ENCODE peak calls at places on chromosomes 16 and 17, in eight cellular contexts. One of them, this sample, is unnamed.

GRCh38 chr16:3214904-3215600 is 19.9 kb downstream of the ZNF200 start:
- DNase-seq in fibroblast of villous mesenchyme: no peak
- DNase-seq in ovary: no peak
- DNase-seq in fibroblast of lung: peak; percentile 6
- DNase-seq in GM13977: no peak
- DNase-seq in tibial nerve: no peak
- DNase-seq in AG04449: no peak
- DNase-seq in WERI-Rb-1: no peak
- DNase-seq in this sample: no peak

GRCh38 chr17:8031261-8031661 is 7.6 kb upstream of the ALOX15B start:
- DNase-seq in fibroblast of villous mesenchyme: peak; percentile 41
- DNase-seq in ovary: no peak
- DNase-seq in fibroblast of lung: no peak
- DNase-seq in GM13977: no peak
- DNase-seq in tibial nerve: no peak
- DNase-seq in AG04449: no peak
- DNase-seq in WERI-Rb-1: no peak
- DNase-seq in this sample: no peak

GRCh38 chr16:84692451-84692850 is 7.3 kb upstream of the USP10 start:
- DNase-seq in fibroblast of villous mesenchyme: peak; percentile 45
- DNase-seq in ovary: no peak
- DNase-seq in fibroblast of lung: no peak
- DNase-seq in GM13977: no peak
- DNase-seq in tibial nerve: no peak
- DNase-seq in AG04449: no peak
- DNase-seq in WERI-Rb-1: no peak
- DNase-seq in this sample: no peak

GRCh38 chr17:47704116-47704515 is 10.2 kb downstream of the TBKBP1 start:
- DNase-seq in fibroblast of villous mesenchyme: no peak
- DNase-seq in ovary: no peak
- DNase-seq in fibroblast of lung: no peak
- DNase-seq in GM13977: no peak
- DNase-seq in tibial nerve: no peak
- DNase-seq in AG04449: no peak
- DNase-seq in WERI-Rb-1: no peak
- DNase-seq in this sample: no peak

GRCh38 chr16:21283521-21284289 is 5.6 kb upstream of the CRYM start:
- DNase-seq in fibroblast of villous mesenchyme: peak; percentile 47
- DNase-seq in ovary: peak; percentile 24
- DNase-seq in fibroblast of lung: peak; percentile 48
- DNase-seq in GM13977: peak; percentile 60
- DNase-seq in tibial nerve: no peak
- DNase-seq in AG04449: no peak
- DNase-seq in WERI-Rb-1: peak; percentile 87
- DNase-seq in this sample: peak; percentile 85

GRCh38 chr17:50394711-50395110 is 2.6 kb downstream of the LRRC59 start:
- DNase-seq in fibroblast of villous mesenchyme: no peak
- DNase-seq in ovary: no peak
- DNase-seq in fibroblast of lung: no peak
- DNase-seq in GM13977: no peak
- DNase-seq in tibial nerve: no peak
- DNase-seq in AG04449: no peak
- DNase-seq in WERI-Rb-1: no peak
- DNase-seq in this sample: no peak

GRCh38 chr16:75506567-75506966 is 11.3 kb upstream of the CHST6 start:
- DNase-seq in fibroblast of villous mesenchyme: peak; percentile 82
- DNase-seq in ovary: no peak
- DNase-seq in fibroblast of lung: peak; percentile 68
- DNase-seq in GM13977: no peak
- DNase-seq in tibial nerve: peak; percentile 59
- DNase-seq in AG04449: no peak
- DNase-seq in WERI-Rb-1: no peak
- DNase-seq in this sample: no peak

GRCh38 chr17:70290770-70291169 is 121.4 kb downstream of the KCNJ2 start:
- DNase-seq in fibroblast of villous mesenchyme: no peak
- DNase-seq in ovary: no peak
- DNase-seq in fibroblast of lung: no peak
- DNase-seq in GM13977: no peak
- DNase-seq in tibial nerve: no peak
- DNase-seq in AG04449: no peak
- DNase-seq in WERI-Rb-1: no peak
- DNase-seq in this sample: no peak

GRCh38 chr17:4708436-4708835 is 2.0 kb upstream of the ARRB2 start:
- DNase-seq in fibroblast of villous mesenchyme: no peak
- DNase-seq in ovary: no peak
- DNase-seq in fibroblast of lung: no peak
- DNase-seq in GM13977: no peak
- DNase-seq in tibial nerve: no peak
- DNase-seq in AG04449: no peak
- DNase-seq in WERI-Rb-1: peak; percentile 26
- DNase-seq in this sample: no peak

GRCh38 chr16:85204242-85205010 is 92.2 kb upstream of the CIBAR2 start:
- DNase-seq in fibroblast of villous mesenchyme: peak; percentile 71
- DNase-seq in ovary: no peak
- DNase-seq in fibroblast of lung: peak; percentile 87
- DNase-seq in GM13977: no peak
- DNase-seq in tibial nerve: no peak
- DNase-seq in AG04449: no peak
- DNase-seq in WERI-Rb-1: no peak
- DNase-seq in this sample: no peak

GRCh38 chr17:77233635-77234334 is 93.0 kb downstream of the SEC14L1 start:
- DNase-seq in fibroblast of villous mesenchyme: peak; percentile 76
- DNase-seq in ovary: peak; percentile 41
- DNase-seq in fibroblast of lung: peak; percentile 89
- DNase-seq in GM13977: peak; percentile 72
- DNase-seq in tibial nerve: no peak
- DNase-seq in AG04449: no peak
- DNase-seq in WERI-Rb-1: no peak
- DNase-seq in this sample: no peak

GRCh38 chr17:7475764-7476422 is 3.5 kb downstream of the ZBTB4 start:
- DNase-seq in fibroblast of villous mesenchyme: peak; percentile 83
- DNase-seq in ovary: peak; percentile 50
- DNase-seq in fibroblast of lung: no peak
- DNase-seq in GM13977: no peak
- DNase-seq in tibial nerve: peak; percentile 74
- DNase-seq in AG04449: no peak
- DNase-seq in WERI-Rb-1: no peak
- DNase-seq in this sample: no peak

GRCh38 chr16:26795184-26795583 is 271.5 kb upstream of the C16orf82 start:
- DNase-seq in fibroblast of villous mesenchyme: no peak
- DNase-seq in ovary: no peak
- DNase-seq in fibroblast of lung: no peak
- DNase-seq in GM13977: no peak
- DNase-seq in tibial nerve: no peak
- DNase-seq in AG04449: no peak
- DNase-seq in WERI-Rb-1: peak; percentile 34
- DNase-seq in this sample: no peak

GRCh38 chr16:22671301-22672076 is 142.5 kb upstream of the HS3ST2 start:
- DNase-seq in fibroblast of villous mesenchyme: no peak
- DNase-seq in ovary: no peak
- DNase-seq in fibroblast of lung: no peak
- DNase-seq in GM13977: no peak
- DNase-seq in tibial nerve: no peak
- DNase-seq in AG04449: no peak
- DNase-seq in WERI-Rb-1: no peak
- DNase-seq in this sample: peak; percentile 78

GRCh38 chr17:73657473-73658116 is 13.3 kb upstream of the SDK2 start:
- DNase-seq in fibroblast of villous mesenchyme: peak; percentile 24
- DNase-seq in ovary: no peak
- DNase-seq in fibroblast of lung: peak; percentile 6
- DNase-seq in GM13977: no peak
- DNase-seq in tibial nerve: peak; percentile 28
- DNase-seq in AG04449: no peak
- DNase-seq in WERI-Rb-1: peak; percentile 89
- DNase-seq in this sample: no peak

GRCh38 chr17:59859444-59860025 is 33.2 kb downstream of the TUBD1 start:
- DNase-seq in fibroblast of villous mesenchyme: peak; percentile 80
- DNase-seq in ovary: no peak
- DNase-seq in fibroblast of lung: peak; percentile 54
- DNase-seq in GM13977: peak; percentile 15
- DNase-seq in tibial nerve: no peak
- DNase-seq in AG04449: no peak
- DNase-seq in WERI-Rb-1: no peak
- DNase-seq in this sample: no peak
- TF ChIP-seq CTCF in fibroblast of villous mesenchyme: peak; percentile 65
- TF ChIP-seq CTCF in ovary: peak; percentile 66
- TF ChIP-seq CTCF in fibroblast of lung: peak; percentile 59
- TF ChIP-seq CTCF in GM13977: peak; percentile 65
- TF ChIP-seq CTCF in tibial nerve: peak; percentile 52
- TF ChIP-seq CTCF in AG04449: peak; percentile 45
- TF ChIP-seq CTCF in WERI-Rb-1: no peak
- TF ChIP-seq CTCF in this sample: peak; percentile 75

DNA sequence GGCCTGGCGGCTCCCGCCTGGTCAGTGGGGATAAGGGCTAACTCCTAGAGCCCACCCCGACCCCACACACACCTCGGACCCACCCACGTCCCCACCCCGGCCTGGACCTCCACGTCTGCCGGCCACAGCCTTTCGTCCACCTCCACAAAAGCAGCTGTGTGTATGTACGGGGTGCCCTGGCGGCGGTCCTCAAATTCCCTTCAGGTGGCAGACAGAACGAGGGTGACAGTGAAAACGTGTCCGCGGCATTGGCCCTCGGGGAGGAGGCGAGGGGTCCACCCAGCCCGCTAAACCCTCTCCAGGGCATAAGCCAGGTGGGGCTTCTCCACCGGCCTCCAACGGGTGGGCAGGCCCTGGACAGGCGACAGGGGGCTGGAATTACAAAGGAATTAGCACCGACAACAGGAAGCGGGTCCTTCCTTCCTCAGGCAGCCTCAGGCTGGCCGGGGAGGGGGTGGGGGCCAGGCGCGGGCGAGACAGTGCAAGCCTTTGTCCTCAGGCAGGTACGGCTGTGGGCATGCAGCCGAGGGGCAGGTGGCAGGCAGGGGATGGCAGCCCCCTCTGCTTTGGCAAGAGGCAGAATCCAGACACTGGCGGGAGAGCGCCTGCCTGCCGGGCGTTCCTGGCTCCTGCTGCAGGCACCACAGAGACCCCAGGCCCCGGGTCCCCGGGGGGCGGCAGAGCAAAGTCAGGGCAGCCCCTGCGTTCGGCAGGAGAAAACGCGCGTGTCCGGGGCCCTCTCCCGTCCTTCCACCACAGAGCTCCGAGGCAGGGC is 12.3 kb upstream of the PITPNA start:
- DNase-seq in fibroblast of villous mesenchyme: no peak
- DNase-seq in ovary: no peak
- DNase-seq in fibroblast of lung: no peak
- DNase-seq in GM13977: no peak
- DNase-seq in tibial nerve: no peak
- DNase-seq in AG04449: no peak
- DNase-seq in WERI-Rb-1: no peak
- DNase-seq in this sample: no peak
- TF ChIP-seq CTCF in fibroblast of villous mesenchyme: no peak
- TF ChIP-seq CTCF in ovary: no peak
- TF ChIP-seq CTCF in fibroblast of lung: no peak
- TF ChIP-seq CTCF in GM13977: no peak
- TF ChIP-seq CTCF in tibial nerve: no peak
- TF ChIP-seq CTCF in AG04449: no peak
- TF ChIP-seq CTCF in WERI-Rb-1: no peak
- TF ChIP-seq CTCF in this sample: no peak

GRCh38 chr16:81937305-81938038 is 73.8 kb downstream of the SDR42E1 start:
- DNase-seq in fibroblast of villous mesenchyme: no peak
- DNase-seq in ovary: no peak
- DNase-seq in fibroblast of lung: peak; percentile 20
- DNase-seq in GM13977: no peak
- DNase-seq in tibial nerve: no peak
- DNase-seq in AG04449: no peak
- DNase-seq in WERI-Rb-1: no peak
- DNase-seq in this sample: no peak

GRCh38 chr16:81945665-81946064 is 65.6 kb downstream of the SDR42E1 start:
- DNase-seq in fibroblast of villous mesenchyme: peak; percentile 11
- DNase-seq in ovary: no peak
- DNase-seq in fibroblast of lung: peak; percentile 86
- DNase-seq in GM13977: no peak
- DNase-seq in tibial nerve: no peak
- DNase-seq in AG04449: peak; percentile 21
- DNase-seq in WERI-Rb-1: no peak
- DNase-seq in this sample: no peak

GRCh38 chr16:81938331-81939163 is 72.7 kb downstream of the SDR42E1 start:
- DNase-seq in fibroblast of villous mesenchyme: no peak
- DNase-seq in ovary: no peak
- DNase-seq in fibroblast of lung: no peak
- DNase-seq in GM13977: no peak
- DNase-seq in tibial nerve: no peak
- DNase-seq in AG04449: no peak
- DNase-seq in WERI-Rb-1: no peak
- DNase-seq in this sample: no peak

GRCh38 chr16:81939164-81940067 is 71.9 kb downstream of the SDR42E1 start:
- DNase-seq in fibroblast of villous mesenchyme: no peak
- DNase-seq in ovary: no peak
- DNase-seq in fibroblast of lung: no peak
- DNase-seq in GM13977: no peak
- DNase-seq in tibial nerve: no peak
- DNase-seq in AG04449: no peak
- DNase-seq in WERI-Rb-1: peak; percentile 7
- DNase-seq in this sample: no peak

DNA sequence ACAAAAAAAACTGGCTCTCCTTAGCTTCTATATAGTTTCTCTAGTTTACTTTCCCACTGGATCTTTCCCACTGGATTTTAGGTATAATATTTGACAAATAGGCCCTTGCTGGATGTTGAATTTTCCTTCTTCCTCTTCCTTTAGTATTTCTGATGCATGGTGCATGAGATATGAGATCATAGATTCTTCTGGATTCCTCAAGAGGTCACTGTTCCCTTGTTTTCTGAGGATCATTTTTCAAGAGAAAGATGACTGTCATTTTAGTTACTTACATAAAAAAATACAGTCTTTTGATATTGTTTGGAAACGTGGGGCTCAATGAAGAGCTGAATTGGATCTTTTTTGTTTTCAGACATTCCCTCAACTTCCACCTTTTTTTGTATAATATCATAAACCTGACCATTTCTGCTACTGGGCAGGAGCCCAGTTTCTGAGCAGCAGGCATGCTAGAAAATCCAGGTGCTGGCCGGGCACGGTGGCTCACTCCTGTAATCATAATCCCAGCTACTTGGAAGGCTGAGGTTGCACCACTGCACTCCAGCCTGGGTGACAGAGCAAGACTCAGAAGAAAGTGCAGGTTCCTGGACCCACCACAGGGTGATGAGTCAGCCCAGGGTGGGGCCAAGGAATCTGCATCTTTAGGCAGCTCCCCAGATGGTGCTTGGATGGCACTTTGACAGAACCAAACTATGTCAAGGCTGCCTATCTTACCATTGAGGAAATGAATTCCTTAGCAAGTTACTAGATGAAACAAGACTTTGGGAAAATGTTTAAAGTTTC is 70.3 kb downstream of the SDR42E1 start:
- DNase-seq in fibroblast of villous mesenchyme: peak; percentile 75
- DNase-seq in ovary: no peak
- DNase-seq in fibroblast of lung: peak; percentile 87
- DNase-seq in GM13977: no peak
- DNase-seq in tibial nerve: no peak
- DNase-seq in AG04449: peak; percentile 17
- DNase-seq in WERI-Rb-1: peak; percentile 21
- DNase-seq in this sample: no peak
- TF ChIP-seq CTCF in fibroblast of villous mesenchyme: peak; percentile 60
- TF ChIP-seq CTCF in ovary: no peak
- TF ChIP-seq CTCF in fibroblast of lung: peak; percentile 55
- TF ChIP-seq CTCF in GM13977: peak; percentile 23
- TF ChIP-seq CTCF in tibial nerve: no peak
- TF ChIP-seq CTCF in AG04449: peak; percentile 31
- TF ChIP-seq CTCF in WERI-Rb-1: no peak
- TF ChIP-seq CTCF in this sample: peak; percentile 66

GRCh38 chr17:34750004-34750403 is 170.6 kb downstream of the TMEM132E start:
- DNase-seq in fibroblast of villous mesenchyme: no peak
- DNase-seq in ovary: no peak
- DNase-seq in fibroblast of lung: no peak
- DNase-seq in GM13977: no peak
- DNase-seq in tibial nerve: no peak
- DNase-seq in AG04449: no peak
- DNase-seq in WERI-Rb-1: peak; percentile 21
- DNase-seq in this sample: no peak
- TF ChIP-seq CTCF in fibroblast of villous mesenchyme: no peak
- TF ChIP-seq CTCF in ovary: no peak
- TF ChIP-seq CTCF in fibroblast of lung: no peak
- TF ChIP-seq CTCF in GM13977: no peak
- TF ChIP-seq CTCF in tibial nerve: no peak
- TF ChIP-seq CTCF in AG04449: no peak
- TF ChIP-seq CTCF in WERI-Rb-1: peak; percentile 35
- TF ChIP-seq CTCF in this sample: no peak

This sample was measured in osteocyte.